ENCODE peak calls at places on chromosomes 11 and 22, in seven cellular contexts. A is mucosa of gallbladder, Z is occipital lobe, U is NAMALWA, R is T-cell, M is NCI-H1417, X is IMR-90. Y is an unnamed sample.

GRCh38 chr11:11882539-11882938 is 40.8 kb downstream of the USP47 start:
- DNase-seq in A (no peak), Z (no peak), U (no peak), R (no peak), M (no peak), X (no peak), Y (no peak)

GRCh38 chr11:96366024-96366423 is 23.0 kb upstream of the MAML2 start:
- DNase-seq in A (no peak), Z (no peak), U (no peak), R (no peak), M (no peak), X (peak), Y (no peak)

GRCh38 chr11:14414470-14415461 is 55.8 kb upstream of the RRAS2 start:
- DNase-seq in A (no peak), Z (no peak), U (no peak), R (peak), M (no peak), X (peak), Y (peak)

GRCh38 chr11:119584193-119585037 is 144.6 kb downstream of the NECTIN1 start:
- DNase-seq in A (peak), Z (peak), U (no peak), R (no peak), M (peak), X (peak), Y (no peak)

GRCh38 chr22:20430641-20431519 is 6.7 kb downstream of the SCARF2 start:
- DNase-seq in A (no peak), Z (no peak), U (no peak), R (peak), M (peak), X (no peak), Y (peak)

GRCh38 chr11:35138949-35139881 is at the start of gene CD44:
- DNase-seq in A (peak), Z (no peak), U (no peak), R (peak), M (peak), X (peak), Y (peak)

GRCh38 chr11:60951611-60951908 is 416 bp downstream of the SLC15A3 start:
- DNase-seq in A (no peak), Z (no peak), U (no peak), R (no peak), M (no peak), X (no peak), Y (no peak)

GRCh38 chr22:20424937-20425587 is 12.6 kb downstream of the SCARF2 start:
- DNase-seq in A (no peak), Z (peak), U (no peak), R (no peak), M (no peak), X (no peak), Y (no peak)

GRCh38 chr22:50454556-50455075 is 20.2 kb downstream of the SBF1 start:
- DNase-seq in A (no peak), Z (no peak), U (no peak), R (no peak), M (no peak), X (no peak), Y (no peak)

GRCh38 chr11:133921026-133921425 is 35.7 kb downstream of the IGSF9B start:
- DNase-seq in A (no peak), Z (no peak), U (no peak), R (no peak), M (no peak), X (no peak), Y (no peak)

GRCh38 chr11:34408580-34409172 is 30.1 kb upstream of the CAT start:
- DNase-seq in A (no peak), Z (no peak), U (no peak), R (no peak), M (no peak), X (no peak), Y (no peak)

GRCh38 chr11:22634897-22635629 is 9.4 kb upstream of the FANCF start:
- DNase-seq in A (peak), Z (no peak), U (peak), R (no peak), M (peak), X (peak), Y (no peak)

GRCh38 chr22:38080847-38081635 is 2.9 kb downstream of the SLC16A8 start:
- DNase-seq in A (no peak), Z (no peak), U (no peak), R (no peak), M (no peak), X (peak), Y (no peak)

Y was measured in activated T-helper 2 cell treated with anti-CD3 and anti-CD28 coated beads, Interferon-gamma antibody, Interleukin-2, Interleukin-4, amounts not matched to agents 10 μg/mL and 5 μg/mL and 100 μg/mL, durations not matched to agents 14 hours and 24 hours and 36 hours.